ENCODE peak calls at places on chromosomes 6 and 20, in six cellular contexts. L, Y, S, B, Q and Z are unnamed samples.

GRCh38 chr6:30725713-30726505 is 5.8 kb downstream of the TUBB start:
- DNase-seq in B (no peak), Q (no peak), Y (no peak), S (no peak), L (no peak), Z (no peak)

GRCh38 chr6:149683256-149683860 is 34.5 kb downstream of the LATS1 start:
- DNase-seq in Y (no peak), L (no peak), B (no peak), Q (no peak), S (no peak), Z (no peak)

GRCh38 chr20:62367483-62368302 is 581 bp upstream of the LAMA5 start:
- DNase-seq in Q (no peak), L (no peak), B (peak; percentile 60), Y (no peak), S (peak; percentile 60), Z (peak; percentile 89)

GRCh38 chr20:58833921-58834320 is 16.8 kb downstream of the GNAS-AS1 start:
- DNase-seq in Q (no peak), L (no peak), S (no peak), Y (no peak), B (no peak), Z (no peak)

GRCh38 chr6:122422003-122422402 is 22.6 kb downstream of the HSF2 start:
- DNase-seq in B (no peak), Q (no peak), L (no peak), S (no peak), Y (no peak), Z (no peak)

GRCh38 chr6:22024004-22024403 is 272.8 kb downstream of the PRL start:
- DNase-seq in Y (no peak), S (no peak), L (no peak), Q (no peak), B (no peak), Z (no peak)

GRCh38 chr6:80769101-80769500 is 662.6 kb downstream of the BCKDHB start:
- DNase-seq in B (no peak), Y (no peak), Q (no peak), L (no peak), S (no peak), Z (no peak)

GRCh38 chr20:36878913-36879312 is 3.0 kb downstream of the TLDC2 start:
- DNase-seq in B (no peak), Q (no peak), Y (no peak), S (no peak), L (no peak), Z (no peak)

GRCh38 chr6:132487762-132488161 is 25.2 kb downstream of the STX7 start:
- DNase-seq in Y (no peak), L (no peak), Q (no peak), S (no peak), B (no peak), Z (no peak)

GRCh38 chr20:19260412-19261090 is 48.1 kb downstream of the SLC24A3 start:
- DNase-seq in Y (no peak), B (no peak), L (no peak), S (no peak), Q (no peak), Z (no peak)

DNA sequence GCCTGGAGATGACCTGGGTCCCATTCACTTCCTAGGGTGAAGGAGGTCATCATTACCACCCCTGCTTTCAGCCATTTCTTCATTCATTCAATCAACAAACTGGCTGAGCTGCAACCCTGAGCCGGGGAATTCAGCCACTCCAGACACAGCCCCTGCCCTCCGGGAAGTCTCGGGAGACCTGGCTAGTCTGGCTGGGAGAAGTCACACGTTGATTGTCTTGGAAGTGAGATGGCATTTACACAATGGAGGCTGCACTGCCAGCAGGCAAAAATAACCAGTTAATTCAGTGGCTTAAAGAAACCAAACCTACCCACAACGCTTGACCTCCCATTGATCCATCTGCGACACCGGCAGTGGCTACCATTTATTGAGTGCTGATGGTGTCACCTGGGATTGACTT is 2.0 kb upstream of the PMEPA1 start:
- DNase-seq in S (no peak), Y (no peak), Q (no peak), L (no peak), B (no peak), Z (no peak)
- H3K4me1 ChIP-seq in S (no peaks in the 10 kb centered on the region), Y (peaks cover 64% of the 10 kb centered on the region), Q (peaks cover 70% of the 10 kb centered on the region), L (peaks cover 5% of the 10 kb centered on the region), B (peaks cover 70% of the 10 kb centered on the region), Z (peaks cover 41% of the 10 kb centered on the region)

DNA sequence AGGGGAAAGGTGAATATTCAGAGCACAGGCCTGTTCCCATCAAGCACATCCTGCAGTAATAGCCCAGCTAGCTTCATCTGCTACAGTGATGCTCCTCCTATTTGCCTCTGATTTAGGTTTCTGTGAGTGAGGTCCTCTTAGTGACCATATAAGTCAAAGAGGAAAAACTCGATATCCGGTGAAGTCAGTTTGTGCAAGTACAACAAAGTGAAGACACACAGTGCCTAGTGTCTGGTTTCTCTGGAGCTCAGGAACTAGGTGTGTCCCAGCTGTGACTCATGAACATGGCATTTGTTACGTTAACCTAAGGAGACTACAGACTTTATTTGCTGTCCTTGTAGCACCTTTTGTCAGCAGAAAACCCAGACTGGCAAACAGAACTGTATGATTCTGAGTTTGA is 33.9 kb downstream of the EDN1 start:
- DNase-seq in L (no peak), Q (no peak), Y (peak; percentile 85), B (peak; percentile 49), S (peak; percentile 99), Z (peak; percentile 60)
- TF ChIP-seq EP300 in L (no peak), Q (no peak), Y (peak; percentile 81), B (no peak), S (peak; percentile 82), Z (no peak)

DNA sequence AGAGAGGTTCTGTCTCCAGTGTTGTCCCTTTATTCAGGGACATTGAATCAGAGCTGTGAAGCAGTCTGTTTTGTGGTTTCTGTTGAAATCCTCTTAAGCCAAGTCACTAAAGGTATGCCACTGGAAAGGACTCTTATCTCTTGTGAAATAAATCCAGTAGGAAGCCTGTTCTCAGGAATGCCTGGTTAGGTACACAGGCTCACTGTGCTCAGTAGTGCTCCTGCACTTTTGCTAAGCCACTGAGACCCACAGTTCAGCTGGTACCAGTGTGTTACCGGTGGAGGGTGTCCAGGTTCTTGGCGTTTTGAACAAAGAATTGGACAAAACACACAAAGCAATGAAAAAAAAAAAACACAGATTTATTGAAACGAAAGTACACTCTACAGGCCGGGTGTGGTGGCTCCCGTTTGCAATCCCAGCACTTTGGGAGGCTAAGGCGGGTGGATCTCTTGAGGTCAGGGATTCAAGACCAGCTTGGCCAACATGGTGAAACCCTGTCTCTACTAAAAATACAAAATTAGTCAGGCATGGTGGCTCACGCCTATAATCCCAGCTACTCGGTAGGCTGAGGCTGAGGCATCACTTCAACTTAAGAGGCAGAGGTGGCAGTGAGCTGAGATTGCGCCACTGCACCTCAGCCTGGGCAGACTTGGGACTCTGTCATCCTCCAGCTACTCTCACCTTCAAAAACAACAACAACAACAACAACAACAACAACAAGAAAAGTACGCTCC is 186.1 kb downstream of the JARID2 start:
- DNase-seq in Y (no peak), B (no peak), Q (no peak), S (peak; percentile 97), L (no peak), Z (peak; percentile 72)
- H3K4me1 ChIP-seq in Y (peaks cover 25% of the 10 kb centered on the region), B (peaks cover 62% of the 10 kb centered on the region), Q (peaks cover 69% of the 10 kb centered on the region), S (peaks cover 61% of the 10 kb centered on the region), L (peaks cover 16% of the 10 kb centered on the region), Z (peaks cover 64% of the 10 kb centered on the region)

GRCh38 chr6:88377976-88378580 is 211.9 kb upstream of the CNR1 start:
- DNase-seq in S (no peak), L (no peak), B (no peak), Y (no peak), Q (no peak), Z (no peak)
- TF ChIP-seq EP300 in S (no peak), L (no peak), B (no peak), Y (no peak), Q (no peak), Z (no peak)

DNA sequence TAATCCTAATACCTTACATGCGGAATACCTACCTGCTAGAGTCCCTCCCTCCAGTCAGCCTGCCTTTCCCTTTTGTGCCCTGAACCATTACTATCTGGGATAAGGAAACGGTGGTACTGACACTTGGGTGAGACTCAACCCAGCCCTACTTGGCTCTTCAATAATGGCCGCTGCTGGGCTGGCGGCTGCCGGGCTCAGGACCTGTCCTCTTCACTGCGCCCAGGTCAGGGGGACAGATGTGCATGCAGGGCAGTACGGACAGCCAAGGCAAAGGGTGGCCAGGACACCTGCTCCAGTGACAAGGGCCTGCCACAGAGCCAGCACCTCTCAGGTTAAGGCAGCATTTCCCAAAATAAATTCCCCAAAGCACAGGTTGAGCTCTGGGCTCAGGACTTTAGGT is 29.9 kb downstream of the UBE2V1 start:
- DNase-seq in L (peak; percentile 8), S (no peak), Q (peak; percentile 42), Y (no peak), B (no peak), Z (no peak)
- H3K4me1 ChIP-seq in L (peaks cover 11% of the 10 kb centered on the region), S (peaks cover 16% of the 10 kb centered on the region), Q (peaks cover 26% of the 10 kb centered on the region), Y (peaks cover 25% of the 10 kb centered on the region), B (peaks cover 30% of the 10 kb centered on the region), Z (peaks cover 29% of the 10 kb centered on the region)

DNA sequence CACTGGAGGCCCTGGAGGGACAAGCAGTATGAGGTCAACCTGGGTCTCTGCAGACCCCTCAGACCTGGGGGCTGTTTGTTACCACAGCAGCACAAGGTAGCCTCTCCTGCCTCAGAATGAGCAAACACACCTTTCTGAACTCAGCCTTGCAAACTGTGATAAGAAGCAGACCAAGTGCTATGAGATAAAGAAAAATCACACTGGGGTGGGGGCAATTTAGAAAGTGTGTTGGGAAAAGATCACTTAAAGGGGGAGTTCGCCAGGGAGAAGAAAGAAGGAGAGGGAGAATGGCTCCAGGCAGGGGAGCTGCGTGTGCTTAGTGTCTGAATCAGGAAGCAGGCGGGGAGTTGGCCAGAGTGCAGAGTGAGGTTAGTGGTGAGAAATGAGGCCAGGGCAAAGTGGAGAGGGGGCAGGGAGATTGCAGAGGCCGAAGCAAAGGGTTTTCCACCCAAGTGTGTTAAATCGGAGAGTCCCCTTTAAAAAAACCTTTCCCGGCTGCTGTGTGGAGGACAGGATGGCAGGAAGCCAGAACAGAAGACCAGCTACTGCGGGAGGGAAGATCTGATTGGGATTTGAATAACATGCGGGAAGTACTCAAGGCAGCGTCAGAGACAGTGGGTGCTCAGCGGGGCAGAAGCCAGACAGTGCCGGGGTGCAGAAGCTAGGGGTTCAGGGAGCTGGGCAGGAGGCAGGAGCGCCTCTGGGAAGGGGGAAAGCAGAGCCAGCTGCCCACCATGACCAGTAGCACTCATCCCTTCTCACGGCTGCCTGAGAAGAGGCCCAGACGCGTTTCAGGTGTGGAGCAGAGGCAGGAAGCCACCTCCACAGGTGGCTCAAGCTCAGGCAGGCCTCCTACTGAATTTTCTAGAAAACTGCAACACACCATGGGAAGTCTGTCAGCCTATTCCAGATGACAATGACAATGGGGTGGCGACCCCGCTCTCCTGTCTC is 9.0 kb downstream of the ADA start:
- DNase-seq in Q (no peak), Y (peak; percentile 56), L (peak; percentile 64), S (peak; percentile 69), B (peak; percentile 74), Z (peak; percentile 80)
- TF ChIP-seq EP300 in Q (no peak), Y (no peak), L (no peak), S (no peak), B (no peak), Z (no peak)

DNA sequence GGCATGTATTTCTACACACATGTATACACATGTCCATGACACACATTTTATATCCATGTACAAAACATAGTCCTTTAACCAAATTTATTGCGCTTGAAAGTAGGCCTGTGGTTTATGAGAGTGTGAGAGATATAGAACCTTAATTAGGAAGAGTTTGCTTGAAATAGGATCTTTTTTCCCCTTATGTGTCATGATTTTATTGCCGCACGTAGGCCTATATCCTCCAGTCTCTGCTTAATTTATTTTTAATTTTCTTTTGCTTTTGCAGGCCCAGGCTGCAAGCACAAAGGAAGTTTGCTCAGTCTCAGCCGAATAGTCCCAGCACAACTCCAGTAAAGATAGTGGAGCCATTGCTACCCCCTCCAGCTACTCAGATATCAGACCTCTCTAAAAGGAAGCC is 205.9 kb downstream of the JARID2 start:
- DNase-seq in Q (no peak), S (no peak), B (no peak), Y (no peak), L (no peak), Z (no peak)
- H3K4me1 ChIP-seq in Q (peaks cover 53% of the 10 kb centered on the region), S (no peaks in the 10 kb centered on the region), B (peaks cover 25% of the 10 kb centered on the region), Y (peaks cover 14% of the 10 kb centered on the region), L (peaks cover 2% of the 10 kb centered on the region), Z (peaks cover 23% of the 10 kb centered on the region)